ENCODE peak calls at places on chromosome 12, in ten cellular contexts. Q, S, W, C, K, X, P, G, U and F are unnamed samples.

GRCh38 chr12:97140355-97140754 is 233.3 kb downstream of the NEDD1 start:
- DNase-seq in U (no peak), W (no peak), X (no peak), Q (no peak), K (peak), C (no peak), P (peak), G (no peak), S (no peak), F (no peak)

GRCh38 chr12:9798008-9798619 is 29.2 kb upstream of the KLRF1 start:
- DNase-seq in P (peak), K (no peak), U (peak), Q (peak), X (peak), S (peak), W (peak), C (peak), G (peak), F (no peak)

GRCh38 chr12:44708218-44708617 is 167.9 kb downstream of the NELL2 start:
- DNase-seq in P (no peak), K (no peak), Q (no peak), W (no peak), U (no peak), X (no peak), G (no peak), C (no peak), S (no peak), F (no peak)

GRCh38 chr12:64900540-64900939 is 76.1 kb downstream of the TBC1D30 start:
- DNase-seq in W (peak), X (no peak), K (no peak), G (no peak), C (no peak), Q (peak), P (no peak), S (peak), U (no peak), F (no peak)

GRCh38 chr12:108804361-108804949 is 52.9 kb downstream of the SSH1 start:
- DNase-seq in W (peak), S (peak), X (no peak), P (no peak), Q (no peak), K (no peak), G (no peak), C (no peak), U (no peak), F (no peak)

GRCh38 chr12:92608418-92609091 is 94.2 kb upstream of the PLEKHG7 start:
- DNase-seq in G (peak), U (no peak), P (peak), W (peak), S (peak), K (no peak), Q (peak), C (no peak), X (peak), F (no peak)

GRCh38 chr12:116188581-116188980 is 88.9 kb downstream of the MED13L start:
- DNase-seq in W (no peak), G (no peak), Q (no peak), P (no peak), U (no peak), S (no peak), K (no peak), X (no peak), C (no peak), F (no peak)

GRCh38 chr12:51307655-51308593 is 16.1 kb downstream of the BIN2 start:
- DNase-seq in W (peak), P (no peak), U (no peak), C (no peak), G (peak), K (no peak), Q (no peak), S (peak), X (no peak), F (no peak)

GRCh38 chr12:104733717-104734175 is 224.3 kb downstream of the SLC41A2 start:
- DNase-seq in S (no peak), P (no peak), W (no peak), C (no peak), K (no peak), G (peak), Q (no peak), X (no peak), U (no peak), F (no peak)